ENCODE peak calls at places on chromosome 19, in six cellular contexts. T, N, M, Y, S and Z are unnamed samples.

GRCh38 chr19:57282011-57282636 is 1.8 kb downstream of the ZNF460 start:
- DNase-seq in Y (no peak), S (no peak), N (no peak), T (no peak), M (no peak), Z (no peak)

GRCh38 chr19:48258350-48258749 is 2.6 kb upstream of the CARD8 start:
- DNase-seq in N (no peak), M (peak; percentile 65), S (peak; percentile 80), Y (no peak), T (no peak), Z (peak; percentile 87)

GRCh38 chr19:41226053-41226873 is 7.2 kb downstream of the AXL start:
- DNase-seq in M (peak; percentile 76), T (peak; percentile 72), S (peak; percentile 59), Y (peak; percentile 79), N (peak; percentile 95), Z (peak; percentile 81)

GRCh38 chr19:44890366-44891015 is 563 bp upstream of the TOMM40 start:
- DNase-seq in Y (peak; percentile 99), S (peak; percentile 100), N (peak; percentile 100), T (peak; percentile 100), M (peak; percentile 100), Z (peak; percentile 99)

GRCh38 chr19:18329035-18329376 is 6.1 kb upstream of the LSM4 start:
- DNase-seq in S (no peak), M (no peak), N (no peak), Y (no peak), T (no peak), Z (no peak)

GRCh38 chr19:46040952-46041500 is at the start of gene IGFL4:
- DNase-seq in N (peak; percentile 41), S (no peak), T (no peak), Y (no peak), M (no peak), Z (no peak)

GRCh38 chr19:38145627-38146026 is 78.4 kb downstream of the DPF1 start:
- DNase-seq in Y (no peak), T (no peak), S (no peak), M (no peak), N (no peak), Z (no peak)

GRCh38 chr19:50203281-50204080 is at the start of gene MYH14:
- DNase-seq in T (peak; percentile 86), S (peak; percentile 39), Y (peak; percentile 96), M (peak; percentile 75), N (peak; percentile 95), Z (no peak)

GRCh38 chr19:10776900-10777650 is 58.9 kb downstream of the TMED1 start:
- DNase-seq in T (no peak), Y (no peak), N (no peak), S (no peak), M (no peak), Z (peak; percentile 50)

GRCh38 chr19:48450441-48450840 is 4.7 kb downstream of the GRWD1 start:
- DNase-seq in S (no peak), N (no peak), T (no peak), Y (no peak), M (no peak), Z (no peak)

DNA sequence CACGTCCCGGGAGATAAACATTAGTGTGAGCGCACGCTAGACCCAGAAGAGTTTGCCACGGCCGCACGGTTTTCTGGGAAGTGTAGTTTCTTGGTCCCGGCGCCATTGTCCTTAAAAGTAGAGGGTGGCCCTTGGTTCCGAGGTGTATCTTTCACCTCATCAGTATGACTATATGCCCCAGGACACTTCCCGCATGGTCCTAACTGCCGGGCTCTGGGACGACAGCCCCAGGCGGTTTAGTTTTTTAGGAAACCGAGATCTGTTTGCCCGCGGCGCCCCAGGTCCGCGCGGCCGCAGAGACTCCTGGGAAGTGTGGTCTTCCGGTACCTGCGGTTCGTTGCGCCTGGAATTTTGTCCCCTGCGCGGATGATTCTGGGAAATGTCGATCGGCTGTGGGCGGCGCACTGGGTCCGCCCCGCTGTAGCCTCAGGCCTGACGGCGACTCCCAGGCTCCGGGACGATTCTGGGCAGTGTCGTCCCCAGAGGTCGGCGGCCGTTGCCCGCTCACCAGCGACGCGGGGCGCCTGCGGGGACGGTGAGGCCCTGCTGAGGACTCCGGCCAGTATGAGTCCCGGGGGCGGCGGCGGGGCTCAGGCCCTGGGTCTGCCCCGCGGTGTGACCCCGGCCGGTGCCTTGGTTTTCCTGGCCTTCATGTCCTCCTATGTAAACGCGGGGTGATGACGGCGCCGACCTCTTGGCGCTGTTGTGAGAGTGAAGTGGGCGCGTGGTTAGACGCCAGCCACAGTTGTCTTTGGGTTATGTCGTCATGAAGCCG is at the start of gene ZNF181:
- DNase-seq in S (peak; percentile 90), T (peak; percentile 82), Y (peak; percentile 90), N (peak; percentile 98), M (peak; percentile 94), Z (peak; percentile 90)
- TF ChIP-seq POLR2A in S (peak; percentile 54), T (peak; percentile 47), Y (peak; percentile 74), N (peak; percentile 90), M (peak; percentile 95), Z (no peak)

GRCh38 chr19:2191456-2191931 is 27.8 kb downstream of the DOT1L start:
- DNase-seq in Y (no peak), S (no peak), N (no peak), M (no peak), T (no peak), Z (no peak)
- TF ChIP-seq MAX in Y (no peak), S (no peak), N (no peak), M (no peak), T (no peak), Z (no peak)

GRCh38 chr19:20923077-20923871 is at the start of gene ZNF85:
- DNase-seq in T (peak; percentile 65), N (peak; percentile 23), S (peak; percentile 94), M (peak; percentile 46), Y (peak; percentile 88), Z (peak; percentile 95)
- TF ChIP-seq POLR2A in T (no peak), N (no peak), S (peak; percentile 70), M (no peak), Y (peak; percentile 88), Z (no peak)

GRCh38 chr19:13149628-13150186 is 468 bp downstream of the STX10 start:
- DNase-seq in T (no peak), Y (peak; percentile 72), N (peak; percentile 52), M (peak; percentile 51), S (peak; percentile 61), Z (peak; percentile 79)

GRCh38 chr19:13152356-13152853 is 2.2 kb downstream of the IER2 start:
- DNase-seq in Y (no peak), T (no peak), M (no peak), N (no peak), S (no peak), Z (no peak)

GRCh38 chr19:13151605-13152355 is 1.6 kb downstream of the IER2 start:
- DNase-seq in N (peak; percentile 95), S (peak; percentile 97), T (peak; percentile 93), Y (peak; percentile 96), M (peak; percentile 98), Z (peak; percentile 97)

GRCh38 chr19:13150187-13150918 is at the start of the genes IER2 and STX10:
- DNase-seq in S (peak; percentile 96), N (peak; percentile 94), Y (peak; percentile 91), T (no peak), M (peak; percentile 97), Z (peak; percentile 94)

GRCh38 chr19:13150919-13151604 is 851 bp downstream of the IER2 start:
- DNase-seq in Y (peak; percentile 58), S (peak; percentile 19), T (no peak), M (no peak), N (no peak), Z (peak; percentile 46)
- TF ChIP-seq MAX in Y (no peak), S (no peak), T (no peak), M (no peak), N (no peak), Z (no peak)

DNA sequence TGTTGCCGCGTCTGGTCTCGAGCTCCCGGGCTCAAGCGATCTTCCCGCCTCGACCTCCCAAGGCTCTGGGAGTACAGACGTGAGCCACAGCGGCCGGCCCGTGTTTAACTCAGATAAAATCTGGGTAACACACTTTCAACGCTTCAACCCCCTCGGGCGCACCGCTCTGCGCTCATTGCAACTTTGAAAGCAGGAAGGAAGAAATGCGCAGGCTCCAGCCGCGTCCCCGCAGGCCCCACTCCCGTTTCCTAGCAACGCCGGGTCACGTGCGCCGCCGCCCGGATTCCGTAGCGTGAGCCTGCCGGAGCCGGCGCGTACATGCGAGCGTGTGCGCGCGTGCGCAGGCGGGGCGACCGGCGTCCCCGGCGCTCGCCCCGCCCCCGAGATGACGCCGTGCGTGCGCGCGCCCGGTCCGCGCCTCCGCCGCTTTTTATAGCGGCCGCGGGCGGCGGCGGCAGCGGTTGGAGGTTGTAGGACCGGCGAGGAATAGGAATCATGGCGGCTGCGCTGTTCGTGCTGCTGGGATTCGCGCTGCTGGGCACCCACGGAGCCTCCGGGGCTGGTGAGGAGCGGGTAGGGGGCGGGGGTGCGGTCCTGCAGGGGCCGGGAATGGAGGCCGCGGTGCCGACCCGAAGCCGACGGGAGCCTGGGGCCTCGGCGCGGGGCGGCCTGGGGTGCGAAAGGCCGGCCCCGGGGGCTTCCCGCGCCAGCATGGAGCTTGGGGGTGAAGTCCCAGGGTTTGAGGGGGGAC is at the start of gene BSG:
- DNase-seq in N (peak; percentile 97), Y (peak; percentile 97), T (peak; percentile 94), S (peak; percentile 97), M (peak; percentile 100), Z (peak; percentile 96)
- TF ChIP-seq POLR2A in N (peak; percentile 96), Y (peak; percentile 98), T (peak; percentile 98), S (peak; percentile 99), M (peak; percentile 97), Z (peak; percentile 94)

GRCh38 chr19:2167896-2168618 is 4.3 kb downstream of the DOT1L start:
- DNase-seq in T (no peak), Y (no peak), N (peak; percentile 50), M (peak; percentile 79), S (peak; percentile 60), Z (peak; percentile 94)
- TF ChIP-seq MAX in T (no peak), Y (no peak), N (no peak), M (no peak), S (no peak), Z (no peak)

GRCh38 chr19:47228168-47228936 is 2.6 kb downstream of the BBC3 start:
- DNase-seq in M (peak; percentile 81), T (no peak), Y (peak; percentile 72), S (no peak), N (peak; percentile 85), Z (peak; percentile 89)
- TF ChIP-seq POLR2A in M (peak; percentile 59), T (peak; percentile 18), Y (no peak), S (no peak), N (no peak), Z (no peak)

GRCh38 chr19:3365447-3366103 is 808 bp upstream of the NFIC start:
- DNase-seq in N (peak; percentile 79), M (peak; percentile 82), Y (no peak), T (peak; percentile 40), S (no peak), Z (peak; percentile 67)
- TF ChIP-seq MAX in N (no peak), M (no peak), Y (no peak), T (no peak), S (no peak), Z (no peak)

GRCh38 chr19:55257461-55258411 is 1.1 kb downstream of the PPP6R1 start:
- DNase-seq in N (no peak), S (peak; percentile 15), Y (peak; percentile 59), T (no peak), M (peak; percentile 70), Z (peak; percentile 61)
- TF ChIP-seq POLR2A in N (no peak), S (no peak), Y (no peak), T (no peak), M (no peak), Z (no peak)